ENCODE peak calls at places on chromosomes 12 and 14, in six cellular contexts. S, T, M, X, P and U are unnamed samples.

GRCh38 chr14:34461334-34462131 is 507 bp downstream of the SPTSSA start:
- DNase-seq in S (peak; percentile 65), T (peak; percentile 16), M (peak; percentile 13), X (peak; percentile 8), P (no peak), U (peak; percentile 49)

GRCh38 chr14:53002576-53002975 is 51.7 kb upstream of the FERMT2 start:
- DNase-seq in S (no peak), T (no peak), M (no peak), X (no peak), P (no peak), U (no peak)

GRCh38 chr14:77485901-77486678 is 12.5 kb downstream of the ISM2 start:
- DNase-seq in S (no peak), T (no peak), M (no peak), X (no peak), P (no peak), U (no peak)

GRCh38 chr12:110739894-110740293 is 2.8 kb downstream of the PPP1CC start:
- DNase-seq in S (no peak), T (no peak), M (no peak), X (no peak), P (no peak), U (no peak)

GRCh38 chr14:91983571-91983970 is 36.1 kb upstream of the FBLN5 start:
- DNase-seq in S (no peak), T (no peak), M (no peak), X (no peak), P (no peak), U (no peak)

GRCh38 chr14:55881577-55882241 is 236.5 kb upstream of the PELI2 start:
- DNase-seq in S (no peak), T (no peak), M (no peak), X (no peak), P (no peak), U (peak; percentile 26)

GRCh38 chr12:130672122-130672825 is 43.8 kb downstream of the RIMBP2 start:
- DNase-seq in S (no peak), T (no peak), M (no peak), X (no peak), P (no peak), U (no peak)

GRCh38 chr14:53890611-53891091 is 66.0 kb downstream of the BMP4 start:
- DNase-seq in S (no peak), T (no peak), M (no peak), X (no peak), P (no peak), U (no peak)

GRCh38 chr14:39246618-39247017 is 12.9 kb downstream of the MIA2 start:
- DNase-seq in S (no peak), T (no peak), M (no peak), X (no peak), P (no peak), U (no peak)

GRCh38 chr12:15227004-15227679 is 5.9 kb upstream of the RERG start:
- DNase-seq in S (peak; percentile 42), T (no peak), M (peak; percentile 21), X (no peak), P (no peak), U (peak; percentile 44)

GRCh38 chr12:93622485-93622884 is 50.0 kb downstream of the SOCS2 start:
- DNase-seq in S (no peak), T (no peak), M (no peak), X (no peak), P (no peak), U (no peak)

GRCh38 chr12:115632323-115632722 is 645.2 kb downstream of the MED13L start:
- DNase-seq in S (no peak), T (no peak), M (no peak), X (no peak), P (no peak), U (no peak)

GRCh38 chr14:64388533-64389243 is 535 bp downstream of the MTHFD1 start:
- DNase-seq in S (peak; percentile 47), T (no peak), M (peak; percentile 24), X (peak; percentile 17), P (no peak), U (peak; percentile 16)

GRCh38 chr14:97539884-97540283 is 742.7 kb downstream of the VRK1 start:
- DNase-seq in S (no peak), T (no peak), M (no peak), X (no peak), P (no peak), U (no peak)

GRCh38 chr12:1912580-1913376 is 5.7 kb downstream of the CACNA2D4 start:
- DNase-seq in S (no peak), T (no peak), M (no peak), X (no peak), P (no peak), U (no peak)

GRCh38 chr14:52325126-52325525 is 11.0 kb downstream of the PTGER2 start:
- DNase-seq in S (no peak), T (no peak), M (no peak), X (no peak), P (no peak), U (no peak)

GRCh38 chr12:69570000-69570516 is 15.2 kb upstream of the CCT2 start:
- DNase-seq in S (no peak), T (no peak), M (no peak), X (no peak), P (no peak), U (no peak)

GRCh38 chr14:63564318-63564717 is 21.1 kb upstream of the PPP2R5E start:
- DNase-seq in S (peak; percentile 35), T (no peak), M (no peak), X (no peak), P (no peak), U (no peak)

GRCh38 chr12:113401066-113402000 is 2.4 kb downstream of the SDS start:
- DNase-seq in S (no peak), T (no peak), M (no peak), X (no peak), P (no peak), U (no peak)

GRCh38 chr14:104202259-104203070 is 64.1 kb downstream of the KIF26A start:
- DNase-seq in S (peak; percentile 39), T (no peak), M (no peak), X (no peak), P (no peak), U (no peak)

GRCh38 chr12:109652233-109652772 is 61.3 kb upstream of the FAM222A start:
- DNase-seq in S (no peak), T (no peak), M (no peak), X (no peak), P (no peak), U (no peak)

GRCh38 chr12:15634010-15634676 is 155.0 kb downstream of the EPS8 start:
- DNase-seq in S (no peak), T (no peak), M (no peak), X (no peak), P (no peak), U (no peak)

GRCh38 chr14:98950356-98950895 is 321.6 kb downstream of the BCL11B start:
- DNase-seq in S (no peak), T (no peak), M (no peak), X (no peak), P (no peak), U (no peak)

GRCh38 chr14:34043627-34044372 is 92.9 kb upstream of the EGLN3 start:
- DNase-seq in S (no peak), T (no peak), M (peak; percentile 30), X (peak; percentile 31), P (no peak), U (peak; percentile 58)

GRCh38 chr14:51676549-51676948 is 24.8 kb downstream of the FRMD6 start:
- DNase-seq in S (no peak), T (no peak), M (no peak), X (no peak), P (no peak), U (no peak)